ENCODE peak calls at places on chromosome 3, in five cellular contexts. H is neuronal stem cell, K is mesendoderm, N is H9, D is IMR-90. W is an unnamed sample.

GRCh38 chr3:156358232-156358631 is 196.7 kb downstream of the SSR3 start:
- DNase-seq in N (no peak), D (no peak), K (no peak), H (no peak), W (no peak)

GRCh38 chr3:197424674-197425484 is 126.5 kb upstream of the DLG1 start:
- DNase-seq in K (no peak), D (no peak), N (no peak), H (no peak), W (no peak)

GRCh38 chr3:140827894-140828293 is 113.7 kb upstream of the SLC25A36 start:
- DNase-seq in K (no peak), H (no peak), N (no peak), D (no peak), W (no peak)

GRCh38 chr3:151903501-151903991 is 30.1 kb downstream of the SUCNR1 start:
- DNase-seq in D (peak; percentile 93), N (no peak), K (peak; percentile 77), H (no peak), W (peak; percentile 97)

GRCh38 chr3:33883538-33884203 is 85.2 kb downstream of the PDCD6IP start:
- DNase-seq in K (peak; percentile 27), N (no peak), D (peak; percentile 49), H (peak; percentile 57), W (peak; percentile 56)

GRCh38 chr3:69108813-69109212 is 13.6 kb downstream of the LMOD3 start:
- DNase-seq in D (no peak), K (no peak), N (no peak), H (no peak), W (no peak)

GRCh38 chr3:6177417-6177816 is 683.5 kb upstream of the GRM7 start:
- DNase-seq in H (no peak), D (no peak), K (no peak), N (no peak), W (no peak)

GRCh38 chr3:108486910-108487309 is 23.5 kb downstream of the MYH15 start:
- DNase-seq in D (peak; percentile 71), N (no peak), K (no peak), H (no peak), W (peak; percentile 72)

GRCh38 chr3:115325539-115325938 is 178.5 kb upstream of the ZBTB20 start:
- DNase-seq in N (peak; percentile 68), H (peak; percentile 62), D (peak; percentile 50), K (peak; percentile 76), W (peak; percentile 43)

GRCh38 chr3:150114873-150115570 is 144.3 kb upstream of the PFN2 start:
- DNase-seq in N (no peak), H (no peak), K (no peak), D (peak; percentile 79), W (peak; percentile 59)

GRCh38 chr3:111047053-111047452 is 24.6 kb upstream of the NECTIN3 start:
- DNase-seq in D (no peak), H (no peak), K (no peak), N (no peak), W (no peak)

GRCh38 chr3:100696161-100696560 is 13.1 kb upstream of the TFG start:
- DNase-seq in H (no peak), D (no peak), K (no peak), N (no peak), W (no peak)

GRCh38 chr3:25532763-25533162 is 104.7 kb downstream of the RARB start:
- DNase-seq in H (no peak), N (peak; percentile 53), K (peak; percentile 58), D (peak; percentile 33), W (no peak)

GRCh38 chr3:190401943-190402342 is 14.0 kb downstream of the CLDN16 start:
- DNase-seq in K (no peak), N (no peak), D (no peak), H (no peak), W (no peak)

GRCh38 chr3:88195951-88196434 is 46.2 kb downstream of the C3orf38 start:
- DNase-seq in H (no peak), D (peak; percentile 56), N (no peak), K (peak; percentile 40), W (peak; percentile 76)

GRCh38 chr3:16253601-16254000 is 11.1 kb downstream of the DPH3 start:
- DNase-seq in H (no peak), D (no peak), K (no peak), N (no peak), W (no peak)

GRCh38 chr3:107412376-107412775 is 35.1 kb downstream of the CCDC54 start:
- DNase-seq in K (no peak), H (no peak), D (peak; percentile 49), N (no peak), W (no peak)

DNA sequence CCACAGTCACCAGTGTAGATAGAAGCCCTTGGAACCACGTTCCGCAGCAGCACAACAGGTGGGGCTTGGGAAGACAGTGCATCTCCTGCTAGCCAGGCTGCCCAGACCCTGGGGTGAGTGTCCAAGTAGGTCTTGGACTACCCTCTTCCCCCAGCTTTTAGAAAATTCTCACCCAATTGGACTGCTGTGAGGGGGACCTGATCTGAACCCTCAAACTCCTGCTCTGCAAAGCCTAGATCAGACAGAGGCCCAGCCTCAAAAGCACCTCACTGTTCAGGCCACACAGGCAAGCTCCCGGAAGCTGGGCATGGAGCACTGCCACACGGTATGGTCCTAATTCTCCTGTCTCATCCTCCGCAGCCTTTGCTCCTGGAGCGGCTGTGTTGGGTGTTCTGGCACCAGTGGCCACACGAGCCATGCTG is 41.1 kb downstream of the CPN2 start:
- DNase-seq in D (no peak), N (no peak), H (no peak), K (no peak), W (no peak)
- H3K4ac ChIP-seq in D (no peak overlapping the region), N (no peak overlapping the region), H (no peak overlapping the region), K (no peak overlapping the region), W (no peak overlapping the region)

DNA sequence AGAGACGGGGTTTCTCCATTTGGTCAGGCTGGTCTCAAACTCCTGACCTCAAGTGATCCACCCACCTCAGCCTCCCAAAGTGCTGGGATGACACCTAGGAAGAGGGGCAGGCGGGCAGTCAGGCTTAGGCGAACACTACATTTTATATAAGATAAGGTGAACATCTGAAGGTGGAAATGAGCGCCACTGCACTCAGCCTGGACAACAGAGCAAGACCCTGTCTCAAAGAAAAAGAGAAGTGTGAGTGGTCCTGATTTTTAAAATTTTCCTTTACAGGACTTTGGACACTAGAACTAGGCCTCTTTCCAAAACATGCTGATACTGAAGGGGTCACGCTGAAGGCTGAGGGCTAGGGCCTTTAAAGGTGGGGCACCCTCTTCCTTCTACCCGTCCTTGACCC is 48.0 kb downstream of the ZDHHC19 start:
- DNase-seq in D (no peak), H (no peak), K (no peak), N (no peak), W (no peak)
- H3K27ac ChIP-seq in D (no peak overlapping the region), H (no peak overlapping the region), K (no peak overlapping the region), N (no peak overlapping the region), W (no peak overlapping the region)

DNA sequence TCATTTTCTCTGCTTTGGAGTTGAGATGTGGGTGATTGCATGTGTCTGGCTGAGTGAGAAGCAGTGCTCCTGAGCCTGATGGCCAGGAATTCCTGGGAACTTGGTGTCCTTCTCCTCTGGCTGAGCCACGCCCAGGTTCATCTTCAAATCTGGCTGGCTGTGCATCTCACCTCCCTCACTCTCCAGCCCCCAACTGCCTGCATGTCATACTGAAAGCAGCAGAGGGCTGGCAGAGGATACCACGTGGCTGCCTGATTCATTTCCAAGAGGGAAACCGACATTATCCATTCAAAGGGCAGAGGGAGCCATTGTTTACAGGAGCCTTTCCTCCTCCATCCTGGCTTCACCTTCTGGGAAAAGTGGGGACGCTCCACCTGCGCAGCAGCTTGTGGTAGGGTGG is 57.4 kb downstream of the ABHD5 start:
- DNase-seq in K (no peak), H (no peak), N (no peak), D (peak; percentile 62), W (peak; percentile 29)
- H3K4me2 ChIP-seq in K (no peak overlapping the region), H (no peak overlapping the region), N (no peak overlapping the region), D (peak overlapping the region; percentile 11), W (no peak overlapping the region)

GRCh38 chr3:133396906-133397305 is 3.0 kb upstream of the BFSP2 start:
- DNase-seq in K (no peak), H (no peak), N (no peak), D (no peak), W (no peak)
- H3K4ac ChIP-seq in K (no peak overlapping the region), H (no peak overlapping the region), N (no peak overlapping the region), D (no peak overlapping the region), W (no peak overlapping the region)

DNA sequence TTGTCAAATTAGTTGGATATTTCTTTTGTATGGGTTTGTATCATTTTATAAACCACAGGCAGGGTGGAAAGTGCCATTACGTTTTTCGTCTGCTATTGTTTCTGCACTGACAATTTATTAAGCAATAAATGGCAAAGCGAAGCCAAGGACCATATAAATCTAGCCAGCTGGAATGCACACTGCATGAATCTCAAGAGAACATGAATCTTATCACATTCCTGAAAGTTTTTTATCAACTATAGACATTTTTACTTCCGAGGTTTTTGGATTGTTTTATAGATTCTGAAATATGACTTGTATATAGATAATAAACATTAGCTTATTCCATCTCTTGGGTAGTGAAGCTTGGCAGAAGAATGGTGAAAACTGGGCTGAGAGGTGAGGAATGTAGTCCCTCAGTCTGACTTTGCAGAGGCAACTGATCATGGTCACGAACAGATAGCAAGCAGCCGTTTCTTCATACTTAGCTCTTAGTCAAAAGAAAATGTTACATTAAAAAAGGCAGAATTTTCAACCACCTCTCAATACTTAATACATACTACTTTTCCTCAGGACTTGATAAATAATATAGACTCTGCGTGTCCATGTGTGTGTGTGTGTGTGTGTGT is 102.7 kb downstream of the OSBPL10 start:
- DNase-seq in K (no peak), D (peak; percentile 57), N (no peak), H (no peak), W (no peak)
- H3K27ac ChIP-seq in K (no peak overlapping the region), D (no peak overlapping the region), N (no peak overlapping the region), H (no peak overlapping the region), W (no peak overlapping the region)

GRCh38 chr3:13236774-13237173 is 163.5 kb upstream of the IQSEC1 start:
- DNase-seq in K (no peak), H (no peak), N (no peak), D (no peak), W (no peak)
- H3K4me2 ChIP-seq in K (no peak overlapping the region), H (no peak overlapping the region), N (no peak overlapping the region), D (no peak overlapping the region), W (no peak overlapping the region)

DNA sequence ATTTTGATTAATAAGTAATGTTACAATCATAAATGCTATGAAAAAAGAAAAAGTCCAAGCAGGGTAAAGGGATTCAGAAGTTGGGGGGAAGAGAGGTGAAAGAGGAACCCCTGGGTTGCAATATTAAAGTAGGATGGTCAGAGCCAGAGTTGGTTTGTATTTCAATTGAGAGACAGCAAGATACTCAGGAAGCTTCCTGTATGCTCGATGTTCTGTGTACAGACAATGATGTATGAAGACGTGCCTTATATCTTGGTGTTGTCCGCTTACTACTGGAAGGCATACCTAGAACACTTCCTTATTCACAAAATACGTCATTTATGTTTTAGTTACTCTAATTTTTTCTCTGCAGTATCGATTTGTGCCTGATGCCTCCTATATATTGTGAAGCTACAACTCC is 87.6 kb downstream of the TBL1XR1 start:
- DNase-seq in N (no peak), D (no peak), K (no peak), H (no peak), W (no peak)
- H3K4ac ChIP-seq in N (no peak overlapping the region), D (no peak overlapping the region), K (no peak overlapping the region), H (no peak overlapping the region), W (no peak overlapping the region)

GRCh38 chr3:196144383-196145105 is 62.7 kb upstream of the TFRC start:
- DNase-seq in D (peak; percentile 88), K (no peak), N (no peak), H (no peak), W (peak; percentile 71)
- H3K27ac ChIP-seq in D (peak overlapping the region; percentile 38), K (no peak overlapping the region), N (no peak overlapping the region), H (no peak overlapping the region), W (no peak overlapping the region)